ENCODE peak calls at places on chromosome 9, in four cellular contexts. M is PC-9; N is activated naive CD4-positive, alpha-beta T cell; H is mucosa of gallbladder. C is an unnamed sample.

GRCh38 chr9:134067904-134068741 is at the start of gene BRD3:
- DNase-seq in N (peak), M (peak), H (peak), C (peak)

GRCh38 chr9:86943223-86943870 is 4.0 kb downstream of the GAS1 start:
- DNase-seq in N (no peak), M (no peak), H (peak), C (peak)

GRCh38 chr9:126436545-126437269 is 110.1 kb downstream of the MVB12B start:
- DNase-seq in M (no peak), N (no peak), H (no peak), C (no peak)

GRCh38 chr9:108609227-108609894 is 246.4 kb downstream of the ACTL7B start:
- DNase-seq in M (no peak), H (no peak), N (no peak), C (no peak)

GRCh38 chr9:25814023-25814422 is 135.8 kb upstream of the TUSC1 start:
- DNase-seq in N (no peak), H (no peak), M (no peak), C (no peak)

GRCh38 chr9:73269430-73270101 is 117.9 kb downstream of the ANXA1 start:
- DNase-seq in N (no peak), M (no peak), H (no peak), C (peak)

GRCh38 chr9:21336467-21336866 is 1.3 kb upstream of the KLHL9 start:
- DNase-seq in H (no peak), N (no peak), M (no peak), C (no peak)

GRCh38 chr9:68547417-68547816 is 6.7 kb upstream of the TMEM252 start:
- DNase-seq in M (no peak), N (no peak), H (no peak), C (no peak)

GRCh38 chr9:133115604-133116345 is 5.3 kb downstream of the RALGDS start:
- DNase-seq in M (no peak), N (no peak), H (no peak), C (no peak)

GRCh38 chr9:74147906-74148305 is 349.2 kb upstream of the RORB start:
- DNase-seq in M (no peak), N (no peak), H (no peak), C (no peak)